ENCODE peak calls at places on chromosomes 13 and 19, in five cellular contexts. N is Caco-2; I is MM.1S; W is CD4-positive, CD25-positive, alpha-beta regulatory T cell; S is A673. J is an unnamed sample. For H3K9me3, the result is how much of the 10 kb centered on the place peaks cover.

GRCh38 chr19:2282062-2282861 is at the start of gene PEAK3:
- DNase-seq in N (peak), I (no peak), W (peak), S (no peak), J (peak)

GRCh38 chr13:43301341-43301969 is 278.1 kb downstream of the DNAJC15 start:
- DNase-seq in N (no peak), I (no peak), W (no peak), S (peak), J (no peak)

GRCh38 chr13:69556540-69557196 is 551.0 kb upstream of the ATXN8OS start:
- DNase-seq in N (no peak), I (no peak), W (no peak), S (no peak), J (no peak)

GRCh38 chr13:97043302-97043701 is 49.0 kb upstream of the OXGR1 start:
- DNase-seq in N (no peak), I (no peak), W (no peak), S (peak), J (no peak)

GRCh38 chr13:66714795-66715194 is 515.3 kb downstream of the PCDH9 start:
- DNase-seq in N (no peak), I (no peak), W (no peak), S (no peak), J (no peak)

GRCh38 chr13:102903659-102904407 is 58.0 kb downstream of the ERCC5 start:
- DNase-seq in N (no peak), I (no peak), W (no peak), S (peak), J (no peak)

GRCh38 chr13:30907167-30907761 is 1.2 kb downstream of the MEDAG start:
- DNase-seq in N (no peak), I (no peak), W (no peak), S (no peak), J (no peak)

GRCh38 chr13:114063545-114064515 is 68.6 kb downstream of the RASA3 start:
- DNase-seq in N (no peak), I (peak), W (no peak), S (no peak), J (peak)

GRCh38 chr13:51323824-51324511 is 15.5 kb upstream of the SERPINE3 start:
- DNase-seq in N (no peak), I (no peak), W (no peak), S (no peak), J (no peak)

GRCh38 chr19:6963937-6964336 is 57.3 kb downstream of the MBD3L2B start:
- DNase-seq in N (no peak), I (peak), W (peak), S (peak), J (no peak)

GRCh38 chr13:32636711-32637110 is 50.5 kb downstream of the PDS5B start:
- DNase-seq in N (no peak), I (no peak), W (no peak), S (no peak), J (no peak)

GRCh38 chr19:39725995-39726394 is 11.8 kb downstream of the CLC start:
- DNase-seq in N (no peak), I (no peak), W (no peak), S (no peak), J (no peak)

GRCh38 chr13:75079226-75079625 is 402.7 kb downstream of the TBC1D4 start:
- DNase-seq in N (no peak), I (no peak), W (no peak), S (no peak), J (no peak)

GRCh38 chr19:33731886-33732285 is 64.8 kb upstream of the KCTD15 start:
- DNase-seq in N (no peak), I (no peak), W (no peak), S (no peak), J (no peak)

GRCh38 chr13:59343132-59343531 is 820.6 kb downstream of the DIAPH3 start:
- DNase-seq in N (no peak), I (no peak), W (no peak), S (no peak), J (no peak)

GRCh38 chr19:57559008-57559403 is 657 bp downstream of the ZNF550 start:
- DNase-seq in N (peak), I (peak), W (peak), S (no peak), J (peak)

GRCh38 chr13:21233086-21233485 is 56.6 kb downstream of the MRPL57 start:
- DNase-seq in N (no peak), I (no peak), W (peak), S (no peak), J (no peak)
- H3K4me3 ChIP-seq in N (no peak), I (peak), W (no peak), S (peak), J (no peak)

DNA sequence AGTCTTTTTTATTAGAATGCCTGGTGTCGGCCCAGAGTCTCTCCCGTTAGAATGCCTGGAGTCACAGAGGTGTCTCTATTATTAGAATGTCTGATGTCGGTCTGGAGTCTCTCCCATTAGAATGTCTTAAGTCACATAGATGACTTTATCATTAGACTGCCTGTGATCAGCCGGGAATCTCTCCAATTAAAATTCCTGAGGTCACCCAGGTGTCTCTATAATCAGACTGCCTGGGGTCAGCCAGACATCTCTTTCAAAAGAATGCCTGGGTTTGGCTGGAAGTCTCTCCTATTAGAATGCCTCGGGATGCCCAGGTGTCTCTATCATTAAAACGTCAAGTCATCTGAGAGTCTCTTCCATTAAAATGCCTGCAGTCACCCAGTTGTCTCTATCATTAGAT is 1493.9 kb downstream of the UQCRFS1 start:
- DNase-seq in N (no peak), I (no peak), W (no peak), S (no peak), J (no peak)
- H3K9me3 ChIP-seq in N (under half), I (under half), W (under half), S (half or more), J (half or more)

DNA sequence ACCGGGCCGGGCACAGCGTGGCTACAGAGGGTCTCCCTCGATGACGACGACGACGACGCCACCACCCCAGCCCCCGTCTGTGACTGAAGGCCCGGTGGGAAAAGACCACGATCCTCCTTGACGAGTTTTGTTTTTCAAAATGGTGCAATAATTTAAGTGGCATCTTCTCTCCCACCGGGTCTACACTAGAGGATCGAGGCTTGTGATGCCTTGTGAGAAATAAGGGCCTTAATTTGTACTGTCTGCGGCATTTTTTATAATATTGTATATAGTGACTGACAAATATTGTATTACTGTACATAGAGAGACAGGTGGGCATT is 2.5 kb downstream of the KLF2 start:
- DNase-seq in N (no peak), I (peak), W (no peak), S (no peak), J (no peak)
- H3K4me3 ChIP-seq in N (no peak), I (peak), W (peak), S (no peak), J (no peak)

GRCh38 chr19:54704928-54705327 is 19.3 kb upstream of the KIR3DL3 start:
- DNase-seq in N (no peak), I (no peak), W (no peak), S (no peak), J (no peak)

GRCh38 chr19:54708781-54709180 is 15.5 kb upstream of the KIR3DL3 start:
- DNase-seq in N (no peak), I (no peak), W (no peak), S (no peak), J (no peak)

GRCh38 chr19:54707932-54708331 is 16.3 kb upstream of the KIR3DL3 start:
- DNase-seq in N (no peak), I (peak), W (peak), S (no peak), J (no peak)
- H3K9me3 ChIP-seq in N (under half), I (under half), W (under half), S (under half), J (under half)

DNA sequence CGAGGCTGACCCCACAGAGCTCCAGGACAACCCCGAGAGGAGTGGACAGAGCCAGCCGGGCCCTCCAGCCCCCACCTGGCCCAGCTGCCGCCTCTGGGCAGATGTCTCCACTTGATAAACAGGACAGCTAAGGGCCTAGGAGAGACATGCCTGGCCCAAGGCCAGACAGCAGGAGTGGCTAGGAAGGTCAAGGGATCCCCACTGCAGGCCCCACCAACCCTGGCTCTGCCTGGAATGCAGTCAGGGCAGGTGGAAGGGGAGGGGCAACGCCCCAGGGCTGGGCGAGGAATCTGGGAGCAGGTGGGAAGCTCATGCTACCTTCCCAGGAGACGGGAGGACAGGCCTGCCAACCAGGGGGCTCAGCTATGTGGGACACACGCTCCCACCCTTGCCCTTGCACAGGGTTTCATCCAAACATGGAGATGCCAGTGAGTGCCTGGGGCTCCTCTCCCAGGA is 25.2 kb downstream of the SH3GL1 start:
- DNase-seq in N (peak), I (no peak), W (no peak), S (no peak), J (peak)
- H3K4me3 ChIP-seq in N (no peak), I (no peak), W (no peak), S (peak), J (no peak)

DNA sequence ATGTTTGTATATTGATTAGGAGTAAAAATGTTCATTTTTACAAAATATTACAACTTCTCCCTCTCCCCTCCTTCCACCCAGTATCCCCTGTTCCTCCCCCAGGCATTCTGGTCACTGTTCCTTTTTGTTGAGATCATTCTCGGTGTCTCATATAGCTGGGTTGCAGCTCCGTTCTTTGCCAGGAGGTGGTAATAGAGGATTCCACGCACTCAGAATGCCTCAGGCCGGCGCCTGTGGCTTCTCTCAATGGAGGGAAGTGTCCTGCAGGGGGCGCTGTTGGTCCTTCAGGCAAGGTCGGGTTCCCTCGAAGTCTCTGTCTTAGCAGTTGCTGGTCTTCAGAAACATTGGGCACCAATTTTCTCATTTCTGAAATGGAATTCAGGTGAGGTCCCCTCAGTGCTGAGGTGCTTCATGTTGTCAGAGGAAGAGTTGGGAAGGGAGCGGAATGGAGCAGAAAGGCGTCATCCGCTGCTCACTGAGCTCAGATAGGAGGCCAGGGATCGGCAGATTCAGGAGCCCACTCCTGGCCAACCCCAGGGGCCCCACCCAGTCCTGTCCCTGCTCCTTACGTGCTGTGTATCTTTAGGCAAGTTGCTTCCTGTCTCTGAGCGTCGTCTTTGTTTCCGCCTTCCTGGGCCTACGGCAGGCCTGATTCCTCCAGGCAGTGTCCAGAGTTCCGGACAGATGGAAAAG is 10.3 kb upstream of the GARIN5A start:
- DNase-seq in N (peak), I (peak), W (peak), S (peak), J (no peak)
- H3K9me3 ChIP-seq in N (under half), I (under half), W (under half), S (under half), J (under half)

GRCh38 chr13:36512771-36513170 is 80.5 kb downstream of the CCNA1 start:
- DNase-seq in N (no peak), I (no peak), W (no peak), S (no peak), J (no peak)

GRCh38 chr13:36509369-36509768 is 77.1 kb downstream of the CCNA1 start:
- DNase-seq in N (no peak), I (no peak), W (no peak), S (peak), J (no peak)
- H3K4me3 ChIP-seq in N (no peak), I (no peak), W (no peak), S (no peak), J (no peak)

GRCh38 chr19:22502766-22503165 is 80.6 kb upstream of the ZNF98 start:
- DNase-seq in N (no peak), I (no peak), W (no peak), S (no peak), J (no peak)
- H3K9me3 ChIP-seq in N (under half), I (under half), W (under half), S (under half), J (half or more)

J was measured in mucosa of descending colon.